ENCODE peak calls at places on chromosomes 6 and 20, in eight cellular contexts. H, G, A, I, Y, B, D and W are unnamed samples.

GRCh38 chr20:19881990-19882389 is 123.9 kb downstream of the RIN2 start:
- DNase-seq in D (no peak), G (no peak), B (no peak), A (no peak), Y (no peak), I (no peak), H (no peak), W (no peak)

GRCh38 chr6:158718431-158719126 is 68.7 kb downstream of the SYTL3 start:
- DNase-seq in D (no peak), G (peak; percentile 20), Y (peak; percentile 24), B (no peak), I (no peak), H (peak; percentile 18), A (peak; percentile 7), W (no peak)

GRCh38 chr6:6969761-6970223 is 138.0 kb upstream of the RREB1 start:
- DNase-seq in G (no peak), B (no peak), D (no peak), H (peak; percentile 19), I (no peak), A (peak; percentile 57), Y (no peak), W (peak; percentile 19)

GRCh38 chr6:143569035-143569434 is 57.5 kb upstream of the FUCA2 start:
- DNase-seq in I (no peak), Y (no peak), A (peak; percentile 57), G (no peak), H (peak; percentile 7), D (no peak), B (no peak), W (no peak)

GRCh38 chr20:34874094-34874654 is 1.5 kb upstream of the GGT7 start:
- DNase-seq in G (peak; percentile 92), D (peak; percentile 73), I (no peak), H (peak; percentile 56), B (peak; percentile 88), A (peak; percentile 91), Y (peak; percentile 88), W (peak; percentile 77)

GRCh38 chr6:127459231-127459641 is at the start of gene KIAA0408:
- DNase-seq in I (no peak), Y (peak; percentile 66), B (no peak), H (no peak), G (peak; percentile 77), A (peak; percentile 49), D (peak; percentile 43), W (no peak)

GRCh38 chr6:114063956-114064355 is 93.0 kb upstream of the HDAC2 start:
- DNase-seq in H (no peak), G (no peak), I (no peak), Y (no peak), D (no peak), A (no peak), B (no peak), W (no peak)

GRCh38 chr20:24739751-24740150 is 209.3 kb upstream of the CST7 start:
- DNase-seq in G (no peak), Y (no peak), B (no peak), A (no peak), D (no peak), H (no peak), I (no peak), W (no peak)

GRCh38 chr20:61828891-61829290 is 236.8 kb downstream of the TAF4 start:
- DNase-seq in D (no peak), B (no peak), I (no peak), Y (no peak), H (no peak), G (no peak), A (no peak), W (no peak)

GRCh38 chr6:15148356-15149058 is 97.4 kb upstream of the JARID2 start:
- DNase-seq in A (peak; percentile 87), G (peak; percentile 48), Y (peak; percentile 53), D (peak; percentile 51), H (no peak), B (no peak), I (no peak), W (no peak)

GRCh38 chr6:95596021-95596420 is 18.7 kb downstream of the MANEA start:
- DNase-seq in Y (no peak), D (no peak), B (no peak), H (no peak), A (no peak), G (no peak), I (no peak), W (no peak)